ENCODE peak calls at places on chromosomes 12 and 14, in four cellular contexts. B is RWPE1, S is stromal cell of bone marrow, U is H1. F is an unnamed sample.

GRCh38 chr12:53098354-53098981 is 1.0 kb downstream of the IGFBP6 start:
- DNase-seq in B (peak), S (peak), U (no peak), F (no peak)

GRCh38 chr14:91394105-91395081 is 23.2 kb downstream of the CCDC88C start:
- DNase-seq in B (no peak), S (no peak), U (no peak), F (no peak)

GRCh38 chr12:72141381-72141780 is 130.8 kb upstream of the TRHDE start:
- DNase-seq in B (no peak), S (no peak), U (no peak), F (no peak)

GRCh38 chr14:41899416-41899815 is 292.7 kb downstream of the LRFN5 start:
- DNase-seq in B (no peak), S (no peak), U (no peak), F (no peak)

GRCh38 chr14:78425332-78425731 is 255.2 kb downstream of the NRXN3 start:
- DNase-seq in B (no peak), S (no peak), U (no peak), F (no peak)

GRCh38 chr14:96194657-96195431 is 9.8 kb upstream of the BDKRB2 start:
- DNase-seq in B (no peak), S (no peak), U (no peak), F (no peak)

GRCh38 chr12:5154091-5154490 is 110.4 kb downstream of the KCNA5 start:
- DNase-seq in B (no peak), S (no peak), U (peak), F (no peak)

GRCh38 chr14:19851365-19851764 is 23.6 kb upstream of the OR4K2 start:
- DNase-seq in B (no peak), S (no peak), U (no peak), F (no peak)

GRCh38 chr12:91382081-91382543 is 199.5 kb upstream of the DCN start:
- DNase-seq in B (peak), S (peak), U (peak), F (no peak)

GRCh38 chr12:113267621-113268020 is 46.4 kb downstream of the TPCN1 start:
- DNase-seq in B (no peak), S (no peak), U (no peak), F (no peak)

GRCh38 chr12:16347391-16348298 is at the start of gene MGST1:
- DNase-seq in B (peak), S (no peak), U (peak), F (no peak)

GRCh38 chr14:70662080-70662479 is 20.4 kb downstream of the TTC9 start:
- DNase-seq in B (no peak), S (no peak), U (no peak), F (no peak)

GRCh38 chr12:105279460-105280056 is 43.6 kb upstream of the APPL2 start:
- DNase-seq in B (no peak), S (peak), U (no peak), F (no peak)

GRCh38 chr12:19970116-19970515 is 398.2 kb upstream of the PDE3A start:
- DNase-seq in B (no peak), S (peak), U (no peak), F (no peak)

GRCh38 chr12:82326905-82327503 is 31.2 kb downstream of the CCDC59 start:
- DNase-seq in B (peak), S (peak), U (no peak), F (no peak)

GRCh38 chr12:570237-570925 is 92.9 kb downstream of the NINJ2 start:
- DNase-seq in B (peak), S (peak), U (no peak), F (peak)

GRCh38 chr12:123011701-123012100 is 31.2 kb downstream of the ARL6IP4 start:
- DNase-seq in B (no peak), S (no peak), U (no peak), F (no peak)

GRCh38 chr12:38669530-38669929 is 235.9 kb downstream of the CPNE8 start:
- DNase-seq in B (no peak), S (no peak), U (no peak), F (no peak)

GRCh38 chr12:107891967-107892366 is 117.5 kb downstream of the ASCL4 start:
- DNase-seq in B (no peak), S (no peak), U (no peak), F (no peak)

GRCh38 chr12:91144053-91144452 is 32.8 kb upstream of the LUM start:
- DNase-seq in B (peak), S (no peak), U (no peak), F (peak)

GRCh38 chr14:95023886-95024285 is 133.4 kb downstream of the DICER1 start:
- DNase-seq in B (no peak), S (peak), U (no peak), F (no peak)

GRCh38 chr12:67981236-67982164 is 7.7 kb upstream of the IFNG-AS1 start:
- DNase-seq in B (peak), S (peak), U (no peak), F (peak)

GRCh38 chr14:93712079-93712837 is 76.0 kb downstream of the PRIMA1 start:
- DNase-seq in B (no peak), S (no peak), U (no peak), F (no peak)